ENCODE peak calls at places on chromosome 21, in ten cellular contexts. O is H1, R is cardiac muscle cell, S is coronary artery, P is left ventricle myocardium inferior, Z is ovary, C is skeletal muscle cell, V is mesendoderm, X is Panc1, A is fibroblast of lung. U is an unnamed sample.

GRCh38 chr21:31142600-31142999 is 104.3 kb upstream of the KRTAP19-8 start:
- DNase-seq in X (no peak), O (no peak), R (no peak), P (no peak), Z (no peak), A (no peak), S (no peak), C (no peak), V (peak; percentile 53), U (no peak)

GRCh38 chr21:16455978-16456377 is 726.2 kb downstream of the USP25 start:
- DNase-seq in R (no peak), S (no peak), C (peak; percentile 44), V (no peak), P (no peak), A (peak; percentile 88), Z (no peak), X (no peak), O (no peak), U (no peak)

GRCh38 chr21:37971390-37971789 is 55.1 kb upstream of the KCNJ6 start:
- DNase-seq in X (no peak), P (no peak), Z (no peak), V (no peak), R (no peak), O (no peak), S (no peak), C (no peak), A (no peak), U (no peak)

GRCh38 chr21:39003982-39004775 is 179.1 kb downstream of the PSMG1 start:
- DNase-seq in X (no peak), V (peak; percentile 51), P (no peak), R (peak; percentile 67), S (no peak), Z (peak; percentile 49), O (no peak), C (no peak), A (peak; percentile 39), U (no peak)

GRCh38 chr21:31870472-31870871 is 2.3 kb upstream of the HUNK start:
- DNase-seq in C (no peak), P (no peak), R (no peak), O (no peak), A (no peak), V (no peak), X (no peak), Z (no peak), S (peak; percentile 28), U (no peak)

GRCh38 chr21:41634858-41635257 is 126.9 kb upstream of the TMPRSS2 start:
- DNase-seq in S (no peak), C (peak; percentile 54), R (no peak), Z (no peak), O (no peak), V (no peak), P (no peak), A (peak; percentile 58), X (no peak), U (no peak)

GRCh38 chr21:29326914-29327554 is 28.3 kb downstream of the BACH1 start:
- DNase-seq in R (no peak), A (no peak), P (no peak), V (no peak), Z (no peak), C (no peak), O (no peak), X (no peak), S (no peak), U (no peak)

GRCh38 chr21:45255381-45256020 is 32.2 kb downstream of the POFUT2 start:
- DNase-seq in P (no peak), Z (peak; percentile 12), V (no peak), R (no peak), C (no peak), O (no peak), S (peak; percentile 64), A (no peak), X (no peak), U (peak; percentile 5)

GRCh38 chr21:26124421-26124833 is 46.1 kb downstream of the APP start:
- DNase-seq in V (peak; percentile 64), C (no peak), A (peak; percentile 64), X (no peak), P (no peak), S (no peak), R (peak; percentile 60), O (no peak), Z (no peak), U (no peak)

GRCh38 chr21:44706026-44706705 is 5.2 kb downstream of the TSPEAR start:
- DNase-seq in O (no peak), R (no peak), S (peak; percentile 46), A (no peak), Z (no peak), P (no peak), V (no peak), X (no peak), C (no peak), U (no peak)

DNA sequence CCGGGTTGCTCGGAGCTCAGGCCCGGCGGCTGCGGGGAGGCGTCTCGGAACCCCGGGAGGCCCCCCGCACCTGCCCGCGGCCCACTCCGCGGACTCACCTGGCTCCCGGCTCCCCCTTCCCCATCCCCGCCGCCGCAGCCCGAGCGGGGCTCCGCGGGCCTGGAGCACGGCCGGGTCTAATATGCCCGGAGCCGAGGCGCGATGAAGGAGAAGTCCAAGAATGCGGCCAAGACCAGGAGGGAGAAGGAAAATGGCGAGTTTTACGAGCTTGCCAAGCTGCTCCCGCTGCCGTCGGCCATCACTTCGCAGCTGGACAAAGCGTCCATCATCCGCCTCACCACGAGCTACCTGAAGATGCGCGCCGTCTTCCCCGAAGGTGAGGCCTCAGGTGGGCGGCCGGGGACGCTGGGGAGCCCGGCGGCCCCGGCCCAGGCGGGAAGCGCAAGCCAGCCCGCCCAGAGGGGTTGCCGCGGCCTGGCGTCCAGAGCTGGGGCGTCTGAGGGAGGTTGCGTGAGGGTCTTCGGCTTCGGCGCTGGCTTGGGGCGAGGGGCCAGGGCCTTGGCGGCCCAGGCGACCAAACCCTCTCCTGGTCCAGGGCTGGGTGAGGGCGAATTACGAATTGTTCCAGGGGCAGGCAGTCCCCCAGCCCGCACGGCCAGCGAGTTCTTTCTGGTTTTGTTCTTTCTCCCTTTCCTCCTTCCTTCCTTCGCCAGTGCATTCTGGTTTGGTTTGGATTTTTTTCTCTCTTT is 805 bp downstream of the SIM2 start:
- DNase-seq in O (no peak), A (no peak), P (no peak), R (no peak), X (no peak), S (no peak), V (peak; percentile 28), C (no peak), Z (no peak), U (no peak)
- H3K4me3 ChIP-seq in O (no peak overlapping the region), A (no peak overlapping the region), P (peak overlapping the region; percentile 69), R (peak overlapping the region; percentile 37), X (peak overlapping the region; percentile 57), S (peak overlapping the region; percentile 73), V (no peak overlapping the region), C (peak overlapping the region; percentile 55), Z (peak overlapping the region; percentile 8), U (peak overlapping the region; percentile 57)

GRCh38 chr21:33386222-33386784 is 16.9 kb upstream of the IFNGR2 start:
- DNase-seq in S (no peak), R (no peak), A (no peak), V (peak; percentile 31), X (no peak), P (no peak), O (no peak), C (no peak), Z (no peak), U (no peak)

GRCh38 chr21:33380483-33380998 is 22.7 kb upstream of the IFNGR2 start:
- DNase-seq in S (peak; percentile 97), R (peak; percentile 96), O (peak; percentile 41), V (peak; percentile 89), X (peak; percentile 81), C (peak; percentile 89), Z (peak; percentile 82), P (peak; percentile 90), A (peak; percentile 95), U (peak; percentile 86)

GRCh38 chr21:33388188-33388587 is 15.0 kb upstream of the IFNGR2 start:
- DNase-seq in S (no peak), R (no peak), P (no peak), Z (no peak), V (no peak), O (no peak), A (no peak), C (no peak), X (no peak), U (no peak)

GRCh38 chr21:33384851-33385331 is 18.3 kb upstream of the IFNGR2 start:
- DNase-seq in P (no peak), V (no peak), X (no peak), Z (no peak), O (no peak), A (peak; percentile 93), S (no peak), R (no peak), C (no peak), U (no peak)

GRCh38 chr21:33383056-33383888 is 19.9 kb upstream of the IFNGR2 start:
- DNase-seq in X (no peak), O (no peak), R (peak; percentile 78), C (no peak), S (peak; percentile 80), P (peak; percentile 60), V (no peak), Z (peak; percentile 65), A (peak; percentile 83), U (no peak)
- H3K4me3 ChIP-seq in X (no peak overlapping the region), O (no peak overlapping the region), R (no peak overlapping the region), C (peak overlapping the region; percentile 13), S (peak overlapping the region; percentile 59), P (peak overlapping the region; percentile 58), V (no peak overlapping the region), Z (no peak overlapping the region), A (no peak overlapping the region), U (peak overlapping the region; percentile 39)

GRCh38 chr21:46298083-46298412 is 11.9 kb downstream of the YBEY start:
- DNase-seq in X (no peak), P (no peak), A (no peak), R (no peak), Z (no peak), S (no peak), C (no peak), O (no peak), V (no peak), U (no peak)
- H3K4me3 ChIP-seq in X (no peak overlapping the region), P (peak overlapping the region; percentile 70), A (peak overlapping the region; percentile 40), R (no peak overlapping the region), Z (peak overlapping the region; percentile 23), S (peak overlapping the region; percentile 67), C (peak overlapping the region; percentile 32), O (peak overlapping the region; percentile 55), V (no peak overlapping the region), U (peak overlapping the region; percentile 38)

DNA sequence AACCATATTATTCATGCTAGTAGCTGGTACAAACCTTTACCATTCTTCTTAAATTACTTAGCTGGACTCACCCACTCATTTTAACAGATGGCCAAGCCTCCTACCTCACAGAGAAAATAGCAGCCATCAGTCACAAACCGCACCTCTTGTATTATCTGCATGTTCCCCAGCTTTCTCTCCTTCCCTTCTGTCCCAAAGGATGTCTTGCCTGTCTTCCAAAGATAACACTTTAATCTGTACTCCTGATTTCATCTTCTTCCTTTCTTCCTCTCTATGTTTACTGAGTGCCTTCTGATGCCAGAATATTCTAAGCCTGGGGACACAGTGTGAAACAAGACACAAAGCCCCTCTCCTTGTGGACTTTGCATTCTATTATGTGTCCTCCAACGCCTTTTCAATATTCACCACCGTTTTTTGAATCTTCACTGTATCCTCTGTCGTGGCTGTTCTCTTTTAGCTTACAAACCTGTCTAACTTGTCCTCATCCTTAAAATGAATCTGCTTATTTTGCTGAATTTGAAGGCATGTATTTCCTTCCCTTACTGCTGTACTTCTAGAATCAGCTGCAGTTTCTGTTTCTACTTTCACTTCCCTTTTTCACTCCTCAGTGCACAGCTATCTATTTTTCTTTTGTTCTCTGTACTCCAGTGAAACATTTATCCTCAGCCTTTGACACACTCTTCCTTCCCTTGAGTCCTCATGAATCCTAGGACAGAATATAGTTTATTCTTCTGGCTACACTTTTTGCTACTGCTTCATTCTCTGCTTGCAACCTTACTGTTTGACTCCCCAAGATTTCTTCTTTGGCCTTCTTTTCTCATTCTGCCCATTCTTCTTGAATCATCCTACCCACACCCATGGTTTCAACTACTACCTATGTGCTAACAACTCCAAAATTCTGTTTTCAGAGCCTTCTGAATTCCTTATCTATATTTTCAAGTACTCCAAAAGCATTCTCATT is 216.9 kb upstream of the SAMSN1 start:
- DNase-seq in C (no peak), R (no peak), P (no peak), V (no peak), S (no peak), X (no peak), O (no peak), Z (no peak), A (no peak), U (no peak)
- H3K4me3 ChIP-seq in C (no peak overlapping the region), R (no peak overlapping the region), P (peak overlapping the region; percentile 25), V (no peak overlapping the region), S (peak overlapping the region; percentile 43), X (no peak overlapping the region), O (no peak overlapping the region), Z (no peak overlapping the region), A (no peak overlapping the region), U (no peak overlapping the region)